ENCODE peak calls at places on chromosomes 13 and 19, in nine cellular contexts. One of them, this sample, is unnamed.

GRCh38 chr13:47135800-47136658 is 239.2 kb upstream of the HTR2A start:
- DNase-seq in SK-MEL-5: no peak
- DNase-seq in skeletal muscle cell: no peak
- DNase-seq in brain microvascular endothelial cell: no peak
- DNase-seq in hepatocyte: no peak
- DNase-seq in AG04449: no peak
- DNase-seq in T-helper 2 cell: no peak
- DNase-seq in substantia nigra: no peak
- DNase-seq in activated naive CD4-positive, alpha-beta T cell: no peak
- DNase-seq in this sample: no peak

GRCh38 chr13:28611654-28612131 is 47.2 kb upstream of the POMP start:
- DNase-seq in substantia nigra: no peak
- DNase-seq in skeletal muscle cell: no peak
- DNase-seq in hepatocyte: no peak
- DNase-seq in AG04449: no peak
- DNase-seq in T-helper 2 cell: no peak
- DNase-seq in activated naive CD4-positive, alpha-beta T cell: no peak
- DNase-seq in brain microvascular endothelial cell: peak; percentile 21
- DNase-seq in SK-MEL-5: peak; percentile 11
- DNase-seq in this sample: peak; percentile 48

GRCh38 chr13:21071015-21071414 is 9.6 kb upstream of the LATS2 start:
- DNase-seq in brain microvascular endothelial cell: no peak
- DNase-seq in activated naive CD4-positive, alpha-beta T cell: no peak
- DNase-seq in substantia nigra: no peak
- DNase-seq in skeletal muscle cell: no peak
- DNase-seq in AG04449: no peak
- DNase-seq in SK-MEL-5: no peak
- DNase-seq in T-helper 2 cell: no peak
- DNase-seq in hepatocyte: no peak
- DNase-seq in this sample: no peak

GRCh38 chr19:3932931-3933810 is at the start of gene NMRK2:
- DNase-seq in hepatocyte: peak; percentile 51
- DNase-seq in T-helper 2 cell: no peak
- DNase-seq in brain microvascular endothelial cell: no peak
- DNase-seq in AG04449: no peak
- DNase-seq in SK-MEL-5: peak; percentile 50
- DNase-seq in activated naive CD4-positive, alpha-beta T cell: no peak
- DNase-seq in substantia nigra: no peak
- DNase-seq in skeletal muscle cell: no peak
- DNase-seq in this sample: no peak

GRCh38 chr13:43309301-43309700 is 285.9 kb downstream of the DNAJC15 start:
- DNase-seq in SK-MEL-5: no peak
- DNase-seq in activated naive CD4-positive, alpha-beta T cell: no peak
- DNase-seq in hepatocyte: no peak
- DNase-seq in brain microvascular endothelial cell: no peak
- DNase-seq in T-helper 2 cell: no peak
- DNase-seq in AG04449: no peak
- DNase-seq in skeletal muscle cell: peak; percentile 16
- DNase-seq in substantia nigra: no peak
- DNase-seq in this sample: no peak

GRCh38 chr13:44274838-44275237 is 98.8 kb upstream of the SERP2 start:
- DNase-seq in SK-MEL-5: no peak
- DNase-seq in skeletal muscle cell: no peak
- DNase-seq in substantia nigra: no peak
- DNase-seq in brain microvascular endothelial cell: no peak
- DNase-seq in AG04449: no peak
- DNase-seq in activated naive CD4-positive, alpha-beta T cell: no peak
- DNase-seq in hepatocyte: peak; percentile 62
- DNase-seq in T-helper 2 cell: no peak
- DNase-seq in this sample: no peak

GRCh38 chr13:69324109-69324886 is 783.3 kb upstream of the ATXN8OS start:
- DNase-seq in activated naive CD4-positive, alpha-beta T cell: no peak
- DNase-seq in SK-MEL-5: peak; percentile 64
- DNase-seq in brain microvascular endothelial cell: no peak
- DNase-seq in T-helper 2 cell: no peak
- DNase-seq in substantia nigra: no peak
- DNase-seq in skeletal muscle cell: peak; percentile 5
- DNase-seq in hepatocyte: peak; percentile 39
- DNase-seq in AG04449: no peak
- DNase-seq in this sample: peak; percentile 36

GRCh38 chr19:3664879-3665642 is 35.2 kb downstream of the PIP5K1C start:
- DNase-seq in SK-MEL-5: no peak
- DNase-seq in brain microvascular endothelial cell: no peak
- DNase-seq in skeletal muscle cell: no peak
- DNase-seq in substantia nigra: no peak
- DNase-seq in T-helper 2 cell: no peak
- DNase-seq in hepatocyte: no peak
- DNase-seq in activated naive CD4-positive, alpha-beta T cell: no peak
- DNase-seq in AG04449: no peak
- DNase-seq in this sample: no peak

GRCh38 chr13:45162194-45162593 is 38.7 kb downstream of the KCTD4 start:
- DNase-seq in hepatocyte: peak; percentile 13
- DNase-seq in T-helper 2 cell: no peak
- DNase-seq in AG04449: no peak
- DNase-seq in activated naive CD4-positive, alpha-beta T cell: no peak
- DNase-seq in SK-MEL-5: no peak
- DNase-seq in brain microvascular endothelial cell: no peak
- DNase-seq in skeletal muscle cell: no peak
- DNase-seq in substantia nigra: no peak
- DNase-seq in this sample: no peak

GRCh38 chr13:72150502-72150901 is 283.5 kb upstream of the DACH1 start:
- DNase-seq in AG04449: no peak
- DNase-seq in skeletal muscle cell: no peak
- DNase-seq in substantia nigra: no peak
- DNase-seq in activated naive CD4-positive, alpha-beta T cell: no peak
- DNase-seq in brain microvascular endothelial cell: no peak
- DNase-seq in T-helper 2 cell: no peak
- DNase-seq in SK-MEL-5: no peak
- DNase-seq in hepatocyte: no peak
- DNase-seq in this sample: no peak

GRCh38 chr19:45161715-45162463 is 1.1 kb upstream of the NKPD1 start:
- DNase-seq in hepatocyte: peak; percentile 61
- DNase-seq in AG04449: no peak
- DNase-seq in SK-MEL-5: peak; percentile 49
- DNase-seq in T-helper 2 cell: no peak
- DNase-seq in substantia nigra: no peak
- DNase-seq in skeletal muscle cell: no peak
- DNase-seq in brain microvascular endothelial cell: no peak
- DNase-seq in activated naive CD4-positive, alpha-beta T cell: no peak
- DNase-seq in this sample: no peak

GRCh38 chr13:30576528-30576927 is 41.2 kb upstream of the USPL1 start:
- DNase-seq in substantia nigra: no peak
- DNase-seq in T-helper 2 cell: no peak
- DNase-seq in hepatocyte: peak; percentile 36
- DNase-seq in skeletal muscle cell: peak; percentile 31
- DNase-seq in AG04449: no peak
- DNase-seq in brain microvascular endothelial cell: peak; percentile 53
- DNase-seq in SK-MEL-5: no peak
- DNase-seq in activated naive CD4-positive, alpha-beta T cell: no peak
- DNase-seq in this sample: peak; percentile 61

GRCh38 chr19:13396256-13397080 is 109.8 kb downstream of the CACNA1A start:
- DNase-seq in activated naive CD4-positive, alpha-beta T cell: no peak
- DNase-seq in hepatocyte: peak; percentile 61
- DNase-seq in T-helper 2 cell: no peak
- DNase-seq in SK-MEL-5: peak; percentile 81
- DNase-seq in brain microvascular endothelial cell: peak; percentile 41
- DNase-seq in AG04449: no peak
- DNase-seq in skeletal muscle cell: peak; percentile 64
- DNase-seq in substantia nigra: peak; percentile 2
- DNase-seq in this sample: peak; percentile 55

GRCh38 chr19:51024924-51025323 is 1.5 kb downstream of the KLK11 start:
- DNase-seq in skeletal muscle cell: no peak
- DNase-seq in substantia nigra: no peak
- DNase-seq in SK-MEL-5: no peak
- DNase-seq in activated naive CD4-positive, alpha-beta T cell: no peak
- DNase-seq in AG04449: no peak
- DNase-seq in T-helper 2 cell: no peak
- DNase-seq in hepatocyte: no peak
- DNase-seq in brain microvascular endothelial cell: no peak
- DNase-seq in this sample: no peak

GRCh38 chr19:50465986-50466771 is 10.1 kb upstream of the EMC10 start:
- DNase-seq in AG04449: no peak
- DNase-seq in hepatocyte: peak; percentile 20
- DNase-seq in skeletal muscle cell: no peak
- DNase-seq in T-helper 2 cell: no peak
- DNase-seq in substantia nigra: no peak
- DNase-seq in activated naive CD4-positive, alpha-beta T cell: no peak
- DNase-seq in brain microvascular endothelial cell: no peak
- DNase-seq in SK-MEL-5: no peak
- DNase-seq in this sample: no peak

GRCh38 chr19:8302357-8302691 is 5.8 kb downstream of the CD320 start:
- DNase-seq in SK-MEL-5: no peak
- DNase-seq in activated naive CD4-positive, alpha-beta T cell: no peak
- DNase-seq in hepatocyte: no peak
- DNase-seq in substantia nigra: no peak
- DNase-seq in T-helper 2 cell: no peak
- DNase-seq in AG04449: no peak
- DNase-seq in brain microvascular endothelial cell: no peak
- DNase-seq in skeletal muscle cell: no peak
- DNase-seq in this sample: no peak

GRCh38 chr19:5804516-5805464 is at the start of gene NRTN:
- DNase-seq in hepatocyte: peak; percentile 75
- DNase-seq in brain microvascular endothelial cell: no peak
- DNase-seq in T-helper 2 cell: peak; percentile 34
- DNase-seq in AG04449: no peak
- DNase-seq in skeletal muscle cell: no peak
- DNase-seq in activated naive CD4-positive, alpha-beta T cell: no peak
- DNase-seq in substantia nigra: no peak
- DNase-seq in SK-MEL-5: peak; percentile 29
- DNase-seq in this sample: peak; percentile 61

GRCh38 chr19:19214892-19215291 is 3.1 kb downstream of the NCAN start:
- DNase-seq in brain microvascular endothelial cell: no peak
- DNase-seq in substantia nigra: no peak
- DNase-seq in activated naive CD4-positive, alpha-beta T cell: no peak
- DNase-seq in SK-MEL-5: peak; percentile 24
- DNase-seq in AG04449: no peak
- DNase-seq in hepatocyte: peak; percentile 80
- DNase-seq in T-helper 2 cell: no peak
- DNase-seq in skeletal muscle cell: no peak
- DNase-seq in this sample: peak; percentile 68

GRCh38 chr19:48754950-48755645 is at the start of gene FGF21:
- DNase-seq in activated naive CD4-positive, alpha-beta T cell: no peak
- DNase-seq in substantia nigra: no peak
- DNase-seq in T-helper 2 cell: no peak
- DNase-seq in SK-MEL-5: no peak
- DNase-seq in hepatocyte: no peak
- DNase-seq in skeletal muscle cell: no peak
- DNase-seq in AG04449: no peak
- DNase-seq in brain microvascular endothelial cell: no peak
- DNase-seq in this sample: no peak

GRCh38 chr13:27621116-27621365 is 651 bp upstream of the POLR1D start:
- DNase-seq in activated naive CD4-positive, alpha-beta T cell: no peak
- DNase-seq in AG04449: no peak
- DNase-seq in hepatocyte: no peak
- DNase-seq in skeletal muscle cell: no peak
- DNase-seq in substantia nigra: no peak
- DNase-seq in SK-MEL-5: peak; percentile 55
- DNase-seq in T-helper 2 cell: no peak
- DNase-seq in brain microvascular endothelial cell: no peak
- DNase-seq in this sample: peak; percentile 57

GRCh38 chr13:20799726-20800416 is 26.1 kb upstream of the EEF1AKMT1 start:
- DNase-seq in brain microvascular endothelial cell: no peak
- DNase-seq in activated naive CD4-positive, alpha-beta T cell: no peak
- DNase-seq in hepatocyte: no peak
- DNase-seq in T-helper 2 cell: no peak
- DNase-seq in AG04449: no peak
- DNase-seq in SK-MEL-5: no peak
- DNase-seq in skeletal muscle cell: no peak
- DNase-seq in substantia nigra: no peak
- DNase-seq in this sample: no peak

GRCh38 chr13:30963794-30964193 is 31.3 kb downstream of the TEX26 start:
- DNase-seq in substantia nigra: no peak
- DNase-seq in T-helper 2 cell: no peak
- DNase-seq in skeletal muscle cell: no peak
- DNase-seq in hepatocyte: peak; percentile 46
- DNase-seq in activated naive CD4-positive, alpha-beta T cell: no peak
- DNase-seq in SK-MEL-5: peak; percentile 10
- DNase-seq in brain microvascular endothelial cell: peak; percentile 32
- DNase-seq in AG04449: no peak
- DNase-seq in this sample: no peak

GRCh38 chr13:106919093-106919492 is 351.2 kb upstream of the ARGLU1 start:
- DNase-seq in activated naive CD4-positive, alpha-beta T cell: no peak
- DNase-seq in SK-MEL-5: no peak
- DNase-seq in skeletal muscle cell: no peak
- DNase-seq in substantia nigra: no peak
- DNase-seq in AG04449: no peak
- DNase-seq in brain microvascular endothelial cell: peak; percentile 28
- DNase-seq in hepatocyte: no peak
- DNase-seq in T-helper 2 cell: no peak
- DNase-seq in this sample: peak; percentile 34

GRCh38 chr19:57382806-57383488 is 6.7 kb upstream of the ZNF548 start:
- DNase-seq in AG04449: no peak
- DNase-seq in brain microvascular endothelial cell: no peak
- DNase-seq in hepatocyte: no peak
- DNase-seq in T-helper 2 cell: no peak
- DNase-seq in skeletal muscle cell: no peak
- DNase-seq in activated naive CD4-positive, alpha-beta T cell: no peak
- DNase-seq in substantia nigra: no peak
- DNase-seq in SK-MEL-5: no peak
- DNase-seq in this sample: no peak

GRCh38 chr19:45098521-45099464 is 5.8 kb downstream of the PPP1R37 start:
- DNase-seq in brain microvascular endothelial cell: no peak
- DNase-seq in activated naive CD4-positive, alpha-beta T cell: no peak
- DNase-seq in hepatocyte: no peak
- DNase-seq in skeletal muscle cell: no peak
- DNase-seq in substantia nigra: peak; percentile 39
- DNase-seq in SK-MEL-5: no peak
- DNase-seq in T-helper 2 cell: no peak
- DNase-seq in AG04449: no peak
- DNase-seq in this sample: peak; percentile 63

GRCh38 chr13:111415216-111415615 is 94.8 kb downstream of the TEX29 start:
- DNase-seq in activated naive CD4-positive, alpha-beta T cell: no peak
- DNase-seq in AG04449: no peak
- DNase-seq in hepatocyte: no peak
- DNase-seq in SK-MEL-5: no peak
- DNase-seq in T-helper 2 cell: no peak
- DNase-seq in substantia nigra: no peak
- DNase-seq in skeletal muscle cell: no peak
- DNase-seq in brain microvascular endothelial cell: no peak
- DNase-seq in this sample: no peak

GRCh38 chr13:50910483-50910805 is 853 bp downstream of the RNASEH2B start:
- DNase-seq in substantia nigra: no peak
- DNase-seq in T-helper 2 cell: no peak
- DNase-seq in activated naive CD4-positive, alpha-beta T cell: no peak
- DNase-seq in hepatocyte: no peak
- DNase-seq in brain microvascular endothelial cell: no peak
- DNase-seq in skeletal muscle cell: no peak
- DNase-seq in SK-MEL-5: peak; percentile 44
- DNase-seq in AG04449: no peak
- DNase-seq in this sample: no peak

GRCh38 chr13:73272831-73273230 is 214.0 kb downstream of the KLF5 start:
- DNase-seq in AG04449: no peak
- DNase-seq in hepatocyte: no peak
- DNase-seq in brain microvascular endothelial cell: no peak
- DNase-seq in activated naive CD4-positive, alpha-beta T cell: no peak
- DNase-seq in skeletal muscle cell: no peak
- DNase-seq in SK-MEL-5: no peak
- DNase-seq in substantia nigra: no peak
- DNase-seq in T-helper 2 cell: no peak
- DNase-seq in this sample: no peak

GRCh38 chr13:106350208-106350607 is 185.3 kb downstream of the EFNB2 start:
- DNase-seq in substantia nigra: no peak
- DNase-seq in brain microvascular endothelial cell: no peak
- DNase-seq in skeletal muscle cell: no peak
- DNase-seq in hepatocyte: peak; percentile 53
- DNase-seq in SK-MEL-5: no peak
- DNase-seq in AG04449: no peak
- DNase-seq in activated naive CD4-positive, alpha-beta T cell: no peak
- DNase-seq in T-helper 2 cell: no peak
- DNase-seq in this sample: no peak

GRCh38 chr13:95481051-95481775 is 71.3 kb upstream of the CLDN10 start:
- DNase-seq in T-helper 2 cell: no peak
- DNase-seq in activated naive CD4-positive, alpha-beta T cell: no peak
- DNase-seq in skeletal muscle cell: no peak
- DNase-seq in AG04449: no peak
- DNase-seq in substantia nigra: no peak
- DNase-seq in brain microvascular endothelial cell: no peak
- DNase-seq in SK-MEL-5: no peak
- DNase-seq in hepatocyte: no peak
- DNase-seq in this sample: no peak

GRCh38 chr19:3618811-3619630 is 7.6 kb downstream of the CACTIN start:
- DNase-seq in T-helper 2 cell: no peak
- DNase-seq in substantia nigra: no peak
- DNase-seq in hepatocyte: no peak
- DNase-seq in SK-MEL-5: no peak
- DNase-seq in brain microvascular endothelial cell: no peak
- DNase-seq in AG04449: no peak
- DNase-seq in activated naive CD4-positive, alpha-beta T cell: no peak
- DNase-seq in skeletal muscle cell: no peak
- DNase-seq in this sample: no peak